ENCODE peak calls at places on chromosomes 5 and 9, in six cellular contexts. One of them, this sample, is unnamed.

GRCh38 chr5:43631182-43631910 is 28.4 kb downstream of the NNT start:
- DNase-seq in GM06990: peak
- DNase-seq in astrocyte of the spinal cord: peak
- DNase-seq in AML-193: peak
- DNase-seq in immature natural killer cell: peak
- DNase-seq in activated T-helper 1 cell treated with anti-CD3 and anti-CD28 coated beads, Interleukin-12 subunit alpha, Interleukin-12 subunit beta, Interleukin-2, Interleukin-4 antibody, amounts not matched to agents 30 ng/mL and 10 ng/mL and 1 ng/mL, durations not matched to agents 14 hours and 24 hours and 36 hours: peak
- DNase-seq in this sample: peak

GRCh38 chr9:127904888-127905728 is 5.7 kb upstream of the ST6GALNAC6 start:
- DNase-seq in AML-193: no peak
- DNase-seq in activated T-helper 1 cell treated with anti-CD3 and anti-CD28 coated beads, Interleukin-12 subunit alpha, Interleukin-12 subunit beta, Interleukin-2, Interleukin-4 antibody, amounts not matched to agents 30 ng/mL and 10 ng/mL and 1 ng/mL, durations not matched to agents 14 hours and 24 hours and 36 hours: peak
- DNase-seq in immature natural killer cell: peak
- DNase-seq in astrocyte of the spinal cord: no peak
- DNase-seq in GM06990: peak
- DNase-seq in this sample: peak

GRCh38 chr5:167389537-167389936 is 901.9 kb upstream of the WWC1 start:
- DNase-seq in AML-193: no peak
- DNase-seq in astrocyte of the spinal cord: no peak
- DNase-seq in activated T-helper 1 cell treated with anti-CD3 and anti-CD28 coated beads, Interleukin-12 subunit alpha, Interleukin-12 subunit beta, Interleukin-2, Interleukin-4 antibody, amounts not matched to agents 30 ng/mL and 10 ng/mL and 1 ng/mL, durations not matched to agents 14 hours and 24 hours and 36 hours: no peak
- DNase-seq in immature natural killer cell: no peak
- DNase-seq in GM06990: no peak
- DNase-seq in this sample: no peak

GRCh38 chr5:98927242-98927987 is 1.4 kb downstream of the CHD1 start:
- DNase-seq in immature natural killer cell: peak
- DNase-seq in activated T-helper 1 cell treated with anti-CD3 and anti-CD28 coated beads, Interleukin-12 subunit alpha, Interleukin-12 subunit beta, Interleukin-2, Interleukin-4 antibody, amounts not matched to agents 30 ng/mL and 10 ng/mL and 1 ng/mL, durations not matched to agents 14 hours and 24 hours and 36 hours: peak
- DNase-seq in astrocyte of the spinal cord: peak
- DNase-seq in GM06990: peak
- DNase-seq in AML-193: peak
- DNase-seq in this sample: no peak

GRCh38 chr5:58458851-58459275 is 1.0 kb downstream of the PLK2 start:
- DNase-seq in astrocyte of the spinal cord: peak
- DNase-seq in AML-193: no peak
- DNase-seq in immature natural killer cell: no peak
- DNase-seq in activated T-helper 1 cell treated with anti-CD3 and anti-CD28 coated beads, Interleukin-12 subunit alpha, Interleukin-12 subunit beta, Interleukin-2, Interleukin-4 antibody, amounts not matched to agents 30 ng/mL and 10 ng/mL and 1 ng/mL, durations not matched to agents 14 hours and 24 hours and 36 hours: no peak
- DNase-seq in GM06990: no peak
- DNase-seq in this sample: no peak

GRCh38 chr5:74166064-74166463 is 474.5 kb downstream of the ENC1 start:
- DNase-seq in immature natural killer cell: no peak
- DNase-seq in AML-193: no peak
- DNase-seq in GM06990: no peak
- DNase-seq in activated T-helper 1 cell treated with anti-CD3 and anti-CD28 coated beads, Interleukin-12 subunit alpha, Interleukin-12 subunit beta, Interleukin-2, Interleukin-4 antibody, amounts not matched to agents 30 ng/mL and 10 ng/mL and 1 ng/mL, durations not matched to agents 14 hours and 24 hours and 36 hours: no peak
- DNase-seq in astrocyte of the spinal cord: peak
- DNase-seq in this sample: no peak

GRCh38 chr5:151086905-151087360 is 6.1 kb upstream of the TNIP1 start:
- DNase-seq in AML-193: no peak
- DNase-seq in astrocyte of the spinal cord: no peak
- DNase-seq in immature natural killer cell: peak
- DNase-seq in activated T-helper 1 cell treated with anti-CD3 and anti-CD28 coated beads, Interleukin-12 subunit alpha, Interleukin-12 subunit beta, Interleukin-2, Interleukin-4 antibody, amounts not matched to agents 30 ng/mL and 10 ng/mL and 1 ng/mL, durations not matched to agents 14 hours and 24 hours and 36 hours: peak
- DNase-seq in GM06990: peak
- DNase-seq in this sample: no peak

GRCh38 chr5:147051193-147051592 is 172.6 kb upstream of the PPP2R2B start:
- DNase-seq in AML-193: no peak
- DNase-seq in immature natural killer cell: no peak
- DNase-seq in activated T-helper 1 cell treated with anti-CD3 and anti-CD28 coated beads, Interleukin-12 subunit alpha, Interleukin-12 subunit beta, Interleukin-2, Interleukin-4 antibody, amounts not matched to agents 30 ng/mL and 10 ng/mL and 1 ng/mL, durations not matched to agents 14 hours and 24 hours and 36 hours: no peak
- DNase-seq in astrocyte of the spinal cord: peak
- DNase-seq in GM06990: no peak
- DNase-seq in this sample: no peak

GRCh38 chr9:113154936-113155335 is 4.1 kb downstream of the SLC31A2 start:
- DNase-seq in immature natural killer cell: no peak
- DNase-seq in GM06990: no peak
- DNase-seq in activated T-helper 1 cell treated with anti-CD3 and anti-CD28 coated beads, Interleukin-12 subunit alpha, Interleukin-12 subunit beta, Interleukin-2, Interleukin-4 antibody, amounts not matched to agents 30 ng/mL and 10 ng/mL and 1 ng/mL, durations not matched to agents 14 hours and 24 hours and 36 hours: no peak
- DNase-seq in astrocyte of the spinal cord: no peak
- DNase-seq in AML-193: peak
- DNase-seq in this sample: peak

GRCh38 chr9:131627846-131628820 is 82.8 kb downstream of the PRRT1B start:
- DNase-seq in AML-193: no peak
- DNase-seq in astrocyte of the spinal cord: peak
- DNase-seq in activated T-helper 1 cell treated with anti-CD3 and anti-CD28 coated beads, Interleukin-12 subunit alpha, Interleukin-12 subunit beta, Interleukin-2, Interleukin-4 antibody, amounts not matched to agents 30 ng/mL and 10 ng/mL and 1 ng/mL, durations not matched to agents 14 hours and 24 hours and 36 hours: peak
- DNase-seq in GM06990: no peak
- DNase-seq in immature natural killer cell: peak
- DNase-seq in this sample: peak

GRCh38 chr9:108515856-108516255 is 339.9 kb downstream of the ACTL7B start:
- DNase-seq in immature natural killer cell: no peak
- DNase-seq in GM06990: no peak
- DNase-seq in AML-193: no peak
- DNase-seq in activated T-helper 1 cell treated with anti-CD3 and anti-CD28 coated beads, Interleukin-12 subunit alpha, Interleukin-12 subunit beta, Interleukin-2, Interleukin-4 antibody, amounts not matched to agents 30 ng/mL and 10 ng/mL and 1 ng/mL, durations not matched to agents 14 hours and 24 hours and 36 hours: no peak
- DNase-seq in astrocyte of the spinal cord: no peak
- DNase-seq in this sample: no peak

GRCh38 chr5:116771466-116772151 is 197.0 kb upstream of the SEMA6A start:
- DNase-seq in astrocyte of the spinal cord: no peak
- DNase-seq in activated T-helper 1 cell treated with anti-CD3 and anti-CD28 coated beads, Interleukin-12 subunit alpha, Interleukin-12 subunit beta, Interleukin-2, Interleukin-4 antibody, amounts not matched to agents 30 ng/mL and 10 ng/mL and 1 ng/mL, durations not matched to agents 14 hours and 24 hours and 36 hours: no peak
- DNase-seq in GM06990: no peak
- DNase-seq in immature natural killer cell: no peak
- DNase-seq in AML-193: no peak
- DNase-seq in this sample: no peak

GRCh38 chr5:155651-156410 is 35.5 kb upstream of the LRRC14B start:
- DNase-seq in astrocyte of the spinal cord: no peak
- DNase-seq in activated T-helper 1 cell treated with anti-CD3 and anti-CD28 coated beads, Interleukin-12 subunit alpha, Interleukin-12 subunit beta, Interleukin-2, Interleukin-4 antibody, amounts not matched to agents 30 ng/mL and 10 ng/mL and 1 ng/mL, durations not matched to agents 14 hours and 24 hours and 36 hours: no peak
- DNase-seq in immature natural killer cell: no peak
- DNase-seq in GM06990: no peak
- DNase-seq in AML-193: no peak
- DNase-seq in this sample: no peak

GRCh38 chr9:97985058-97985861 is 2.1 kb downstream of the ANP32B start:
- DNase-seq in astrocyte of the spinal cord: peak
- DNase-seq in immature natural killer cell: no peak
- DNase-seq in activated T-helper 1 cell treated with anti-CD3 and anti-CD28 coated beads, Interleukin-12 subunit alpha, Interleukin-12 subunit beta, Interleukin-2, Interleukin-4 antibody, amounts not matched to agents 30 ng/mL and 10 ng/mL and 1 ng/mL, durations not matched to agents 14 hours and 24 hours and 36 hours: peak
- DNase-seq in AML-193: no peak
- DNase-seq in GM06990: no peak
- DNase-seq in this sample: no peak

GRCh38 chr5:176500511-176500910 is 36.7 kb downstream of the RNF44 start:
- DNase-seq in astrocyte of the spinal cord: no peak
- DNase-seq in immature natural killer cell: no peak
- DNase-seq in AML-193: no peak
- DNase-seq in GM06990: no peak
- DNase-seq in activated T-helper 1 cell treated with anti-CD3 and anti-CD28 coated beads, Interleukin-12 subunit alpha, Interleukin-12 subunit beta, Interleukin-2, Interleukin-4 antibody, amounts not matched to agents 30 ng/mL and 10 ng/mL and 1 ng/mL, durations not matched to agents 14 hours and 24 hours and 36 hours: no peak
- DNase-seq in this sample: no peak

GRCh38 chr9:71285191-71285656 is 163.8 kb upstream of the TRPM3 start:
- DNase-seq in AML-193: peak
- DNase-seq in immature natural killer cell: peak
- DNase-seq in astrocyte of the spinal cord: peak
- DNase-seq in GM06990: no peak
- DNase-seq in activated T-helper 1 cell treated with anti-CD3 and anti-CD28 coated beads, Interleukin-12 subunit alpha, Interleukin-12 subunit beta, Interleukin-2, Interleukin-4 antibody, amounts not matched to agents 30 ng/mL and 10 ng/mL and 1 ng/mL, durations not matched to agents 14 hours and 24 hours and 36 hours: peak
- DNase-seq in this sample: no peak

GRCh38 chr9:127629468-127630081 is 17.5 kb downstream of the STXBP1 start:
- DNase-seq in astrocyte of the spinal cord: peak
- DNase-seq in GM06990: no peak
- DNase-seq in immature natural killer cell: no peak
- DNase-seq in AML-193: no peak
- DNase-seq in activated T-helper 1 cell treated with anti-CD3 and anti-CD28 coated beads, Interleukin-12 subunit alpha, Interleukin-12 subunit beta, Interleukin-2, Interleukin-4 antibody, amounts not matched to agents 30 ng/mL and 10 ng/mL and 1 ng/mL, durations not matched to agents 14 hours and 24 hours and 36 hours: no peak
- DNase-seq in this sample: no peak

GRCh38 chr5:128099944-128100343 is 16.4 kb downstream of the SLC12A2 start:
- DNase-seq in activated T-helper 1 cell treated with anti-CD3 and anti-CD28 coated beads, Interleukin-12 subunit alpha, Interleukin-12 subunit beta, Interleukin-2, Interleukin-4 antibody, amounts not matched to agents 30 ng/mL and 10 ng/mL and 1 ng/mL, durations not matched to agents 14 hours and 24 hours and 36 hours: no peak
- DNase-seq in AML-193: no peak
- DNase-seq in astrocyte of the spinal cord: no peak
- DNase-seq in immature natural killer cell: no peak
- DNase-seq in GM06990: no peak
- DNase-seq in this sample: no peak

GRCh38 chr5:5141625-5142527 is 1.7 kb downstream of the ADAMTS16 start:
- DNase-seq in AML-193: peak
- DNase-seq in immature natural killer cell: peak
- DNase-seq in activated T-helper 1 cell treated with anti-CD3 and anti-CD28 coated beads, Interleukin-12 subunit alpha, Interleukin-12 subunit beta, Interleukin-2, Interleukin-4 antibody, amounts not matched to agents 30 ng/mL and 10 ng/mL and 1 ng/mL, durations not matched to agents 14 hours and 24 hours and 36 hours: peak
- DNase-seq in astrocyte of the spinal cord: peak
- DNase-seq in GM06990: no peak
- DNase-seq in this sample: no peak

GRCh38 chr5:128341056-128341455 is 197.0 kb downstream of the FBN2 start:
- DNase-seq in activated T-helper 1 cell treated with anti-CD3 and anti-CD28 coated beads, Interleukin-12 subunit alpha, Interleukin-12 subunit beta, Interleukin-2, Interleukin-4 antibody, amounts not matched to agents 30 ng/mL and 10 ng/mL and 1 ng/mL, durations not matched to agents 14 hours and 24 hours and 36 hours: no peak
- DNase-seq in immature natural killer cell: no peak
- DNase-seq in astrocyte of the spinal cord: no peak
- DNase-seq in AML-193: peak
- DNase-seq in GM06990: no peak
- DNase-seq in this sample: no peak

GRCh38 chr5:141560141-141560540 is 58.7 kb downstream of the DIAPH1 start:
- DNase-seq in activated T-helper 1 cell treated with anti-CD3 and anti-CD28 coated beads, Interleukin-12 subunit alpha, Interleukin-12 subunit beta, Interleukin-2, Interleukin-4 antibody, amounts not matched to agents 30 ng/mL and 10 ng/mL and 1 ng/mL, durations not matched to agents 14 hours and 24 hours and 36 hours: no peak
- DNase-seq in astrocyte of the spinal cord: no peak
- DNase-seq in immature natural killer cell: no peak
- DNase-seq in AML-193: no peak
- DNase-seq in GM06990: no peak
- DNase-seq in this sample: no peak

GRCh38 chr5:126384985-126385384 is 38.2 kb upstream of the GRAMD2B start:
- DNase-seq in activated T-helper 1 cell treated with anti-CD3 and anti-CD28 coated beads, Interleukin-12 subunit alpha, Interleukin-12 subunit beta, Interleukin-2, Interleukin-4 antibody, amounts not matched to agents 30 ng/mL and 10 ng/mL and 1 ng/mL, durations not matched to agents 14 hours and 24 hours and 36 hours: no peak
- DNase-seq in astrocyte of the spinal cord: peak
- DNase-seq in immature natural killer cell: no peak
- DNase-seq in GM06990: no peak
- DNase-seq in AML-193: no peak
- DNase-seq in this sample: no peak

GRCh38 chr5:92554447-92555085 is 1026.5 kb downstream of the NR2F1-AS1 start:
- DNase-seq in astrocyte of the spinal cord: no peak
- DNase-seq in immature natural killer cell: no peak
- DNase-seq in AML-193: no peak
- DNase-seq in GM06990: no peak
- DNase-seq in activated T-helper 1 cell treated with anti-CD3 and anti-CD28 coated beads, Interleukin-12 subunit alpha, Interleukin-12 subunit beta, Interleukin-2, Interleukin-4 antibody, amounts not matched to agents 30 ng/mL and 10 ng/mL and 1 ng/mL, durations not matched to agents 14 hours and 24 hours and 36 hours: no peak
- DNase-seq in this sample: no peak

GRCh38 chr5:125043781-125044391 is 297.4 kb upstream of the ZNF608 start:
- DNase-seq in immature natural killer cell: no peak
- DNase-seq in astrocyte of the spinal cord: peak
- DNase-seq in activated T-helper 1 cell treated with anti-CD3 and anti-CD28 coated beads, Interleukin-12 subunit alpha, Interleukin-12 subunit beta, Interleukin-2, Interleukin-4 antibody, amounts not matched to agents 30 ng/mL and 10 ng/mL and 1 ng/mL, durations not matched to agents 14 hours and 24 hours and 36 hours: no peak
- DNase-seq in AML-193: no peak
- DNase-seq in GM06990: no peak
- DNase-seq in this sample: no peak

GRCh38 chr9:78029601-78030552 is 1.7 kb downstream of the GNAQ start:
- DNase-seq in GM06990: no peak
- DNase-seq in astrocyte of the spinal cord: no peak
- DNase-seq in AML-193: peak
- DNase-seq in activated T-helper 1 cell treated with anti-CD3 and anti-CD28 coated beads, Interleukin-12 subunit alpha, Interleukin-12 subunit beta, Interleukin-2, Interleukin-4 antibody, amounts not matched to agents 30 ng/mL and 10 ng/mL and 1 ng/mL, durations not matched to agents 14 hours and 24 hours and 36 hours: no peak
- DNase-seq in immature natural killer cell: no peak
- DNase-seq in this sample: peak

GRCh38 chr5:135457424-135458071 is 5.4 kb upstream of the TIFAB start:
- DNase-seq in immature natural killer cell: peak
- DNase-seq in AML-193: peak
- DNase-seq in GM06990: peak
- DNase-seq in astrocyte of the spinal cord: peak
- DNase-seq in activated T-helper 1 cell treated with anti-CD3 and anti-CD28 coated beads, Interleukin-12 subunit alpha, Interleukin-12 subunit beta, Interleukin-2, Interleukin-4 antibody, amounts not matched to agents 30 ng/mL and 10 ng/mL and 1 ng/mL, durations not matched to agents 14 hours and 24 hours and 36 hours: peak
- DNase-seq in this sample: no peak

GRCh38 chr5:157820593-157821252 is 38.2 kb downstream of the CLINT1 start:
- DNase-seq in astrocyte of the spinal cord: peak
- DNase-seq in activated T-helper 1 cell treated with anti-CD3 and anti-CD28 coated beads, Interleukin-12 subunit alpha, Interleukin-12 subunit beta, Interleukin-2, Interleukin-4 antibody, amounts not matched to agents 30 ng/mL and 10 ng/mL and 1 ng/mL, durations not matched to agents 14 hours and 24 hours and 36 hours: no peak
- DNase-seq in GM06990: no peak
- DNase-seq in AML-193: peak
- DNase-seq in immature natural killer cell: peak
- DNase-seq in this sample: no peak

GRCh38 chr5:9861664-9862256 is 231.6 kb upstream of the TAS2R1 start:
- DNase-seq in activated T-helper 1 cell treated with anti-CD3 and anti-CD28 coated beads, Interleukin-12 subunit alpha, Interleukin-12 subunit beta, Interleukin-2, Interleukin-4 antibody, amounts not matched to agents 30 ng/mL and 10 ng/mL and 1 ng/mL, durations not matched to agents 14 hours and 24 hours and 36 hours: no peak
- DNase-seq in astrocyte of the spinal cord: no peak
- DNase-seq in immature natural killer cell: no peak
- DNase-seq in GM06990: no peak
- DNase-seq in AML-193: no peak
- DNase-seq in this sample: no peak

GRCh38 chr5:151741678-151742423 is 16.6 kb downstream of the ATOX1 start:
- DNase-seq in GM06990: no peak
- DNase-seq in AML-193: no peak
- DNase-seq in astrocyte of the spinal cord: peak
- DNase-seq in activated T-helper 1 cell treated with anti-CD3 and anti-CD28 coated beads, Interleukin-12 subunit alpha, Interleukin-12 subunit beta, Interleukin-2, Interleukin-4 antibody, amounts not matched to agents 30 ng/mL and 10 ng/mL and 1 ng/mL, durations not matched to agents 14 hours and 24 hours and 36 hours: no peak
- DNase-seq in immature natural killer cell: no peak
- DNase-seq in this sample: no peak

GRCh38 chr9:113785334-113785733 is 90.8 kb upstream of the ZNF618 start:
- DNase-seq in AML-193: no peak
- DNase-seq in astrocyte of the spinal cord: no peak
- DNase-seq in immature natural killer cell: no peak
- DNase-seq in GM06990: no peak
- DNase-seq in activated T-helper 1 cell treated with anti-CD3 and anti-CD28 coated beads, Interleukin-12 subunit alpha, Interleukin-12 subunit beta, Interleukin-2, Interleukin-4 antibody, amounts not matched to agents 30 ng/mL and 10 ng/mL and 1 ng/mL, durations not matched to agents 14 hours and 24 hours and 36 hours: no peak
- DNase-seq in this sample: no peak

GRCh38 chr9:33993104-33993503 is 55.6 kb downstream of the UBAP2 start:
- DNase-seq in activated T-helper 1 cell treated with anti-CD3 and anti-CD28 coated beads, Interleukin-12 subunit alpha, Interleukin-12 subunit beta, Interleukin-2, Interleukin-4 antibody, amounts not matched to agents 30 ng/mL and 10 ng/mL and 1 ng/mL, durations not matched to agents 14 hours and 24 hours and 36 hours: no peak
- DNase-seq in AML-193: no peak
- DNase-seq in GM06990: no peak
- DNase-seq in astrocyte of the spinal cord: no peak
- DNase-seq in immature natural killer cell: no peak
- DNase-seq in this sample: no peak

GRCh38 chr5:122981846-122982245 is 54.7 kb downstream of the PPIC start:
- DNase-seq in AML-193: no peak
- DNase-seq in astrocyte of the spinal cord: no peak
- DNase-seq in activated T-helper 1 cell treated with anti-CD3 and anti-CD28 coated beads, Interleukin-12 subunit alpha, Interleukin-12 subunit beta, Interleukin-2, Interleukin-4 antibody, amounts not matched to agents 30 ng/mL and 10 ng/mL and 1 ng/mL, durations not matched to agents 14 hours and 24 hours and 36 hours: no peak
- DNase-seq in GM06990: no peak
- DNase-seq in immature natural killer cell: no peak
- DNase-seq in this sample: no peak

GRCh38 chr9:129613520-129614175 is 7.3 kb downstream of the C9orf50 start:
- DNase-seq in astrocyte of the spinal cord: no peak
- DNase-seq in GM06990: no peak
- DNase-seq in activated T-helper 1 cell treated with anti-CD3 and anti-CD28 coated beads, Interleukin-12 subunit alpha, Interleukin-12 subunit beta, Interleukin-2, Interleukin-4 antibody, amounts not matched to agents 30 ng/mL and 10 ng/mL and 1 ng/mL, durations not matched to agents 14 hours and 24 hours and 36 hours: no peak
- DNase-seq in immature natural killer cell: no peak
- DNase-seq in AML-193: no peak
- DNase-seq in this sample: no peak